ENCODE peak calls at places on chromosome 16, in four cellular contexts. One of them, this sample, is unnamed.

GRCh38 chr16:11249233-11250061 is 6.6 kb downstream of the SOCS1 start:
- ATAC-seq in K562: no peak
- ATAC-seq in upper lobe of left lung: no peak
- ATAC-seq in HepG2: peak
- ATAC-seq in this sample: no peak

GRCh38 chr16:73125860-73126259 is 77.9 kb upstream of the ZFHX3 start:
- ATAC-seq in K562: no peak
- ATAC-seq in upper lobe of left lung: peak
- ATAC-seq in HepG2: no peak
- ATAC-seq in this sample: peak

GRCh38 chr16:77868478-77868877 is 80.1 kb downstream of the VAT1L start:
- ATAC-seq in K562: no peak
- ATAC-seq in upper lobe of left lung: no peak
- ATAC-seq in HepG2: no peak
- ATAC-seq in this sample: no peak

GRCh38 chr16:4496305-4496704 is 20.1 kb downstream of the HMOX2 start:
- ATAC-seq in K562: no peak
- ATAC-seq in upper lobe of left lung: no peak
- ATAC-seq in HepG2: no peak
- ATAC-seq in this sample: no peak

GRCh38 chr16:9191274-9191850 is 99.9 kb downstream of the HAPSTR1 start:
- ATAC-seq in K562: no peak
- ATAC-seq in upper lobe of left lung: no peak
- ATAC-seq in HepG2: no peak
- ATAC-seq in this sample: no peak

GRCh38 chr16:11596572-11597226 is 10.0 kb upstream of the LITAF start:
- ATAC-seq in K562: no peak
- ATAC-seq in upper lobe of left lung: no peak
- ATAC-seq in HepG2: no peak
- ATAC-seq in this sample: no peak

GRCh38 chr16:15509593-15510520 is 75.5 kb downstream of the BMERB1 start:
- ATAC-seq in K562: peak
- ATAC-seq in upper lobe of left lung: peak
- ATAC-seq in HepG2: no peak
- ATAC-seq in this sample: no peak

GRCh38 chr16:71924710-71925109 is 29.4 kb downstream of the IST1 start:
- ATAC-seq in K562: no peak
- ATAC-seq in upper lobe of left lung: no peak
- ATAC-seq in HepG2: no peak
- ATAC-seq in this sample: no peak

GRCh38 chr16:47175152-47175551 is 31.4 kb upstream of the NETO2 start:
- ATAC-seq in K562: no peak
- ATAC-seq in upper lobe of left lung: no peak
- ATAC-seq in HepG2: no peak
- ATAC-seq in this sample: no peak
- TF ChIP-seq POLR2A in K562: no peak
- TF ChIP-seq POLR2A in upper lobe of left lung: no peak
- TF ChIP-seq POLR2A in HepG2: no peak
- TF ChIP-seq POLR2A in this sample: no peak

GRCh38 chr16:26824469-26824868 is 242.3 kb upstream of the C16orf82 start:
- ATAC-seq in K562: no peak
- ATAC-seq in upper lobe of left lung: no peak
- ATAC-seq in HepG2: no peak
- ATAC-seq in this sample: no peak

GRCh38 chr16:26826500-26826899 is 240.2 kb upstream of the C16orf82 start:
- ATAC-seq in K562: no peak
- ATAC-seq in upper lobe of left lung: no peak
- ATAC-seq in HepG2: no peak
- ATAC-seq in this sample: no peak

GRCh38 chr16:26830716-26831115 is 236.0 kb upstream of the C16orf82 start:
- ATAC-seq in K562: no peak
- ATAC-seq in upper lobe of left lung: no peak
- ATAC-seq in HepG2: no peak
- ATAC-seq in this sample: no peak

DNA sequence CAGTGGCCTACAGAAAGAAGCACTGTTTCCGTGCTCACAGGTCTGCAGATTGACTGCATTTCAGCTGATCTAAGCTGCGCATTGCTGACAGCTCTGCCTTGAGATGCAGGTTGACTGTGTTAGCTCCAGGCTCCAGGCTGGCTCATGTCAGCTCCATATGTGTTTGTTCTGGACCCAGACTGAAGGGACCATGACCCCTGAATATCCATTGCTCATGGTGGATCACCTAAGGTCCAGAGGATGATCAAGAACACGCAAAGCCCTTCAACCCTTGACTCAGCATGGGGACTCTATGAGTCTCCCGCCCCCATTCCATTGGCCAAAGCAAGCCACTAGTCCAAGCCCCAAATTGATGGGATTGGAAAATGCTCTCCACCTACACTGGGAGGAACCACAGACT is 239.3 kb upstream of the C16orf82 start:
- ATAC-seq in K562: no peak
- ATAC-seq in upper lobe of left lung: no peak
- ATAC-seq in HepG2: no peak
- ATAC-seq in this sample: no peak
- TF ChIP-seq EP300 in K562: no peak
- TF ChIP-seq EP300 in upper lobe of left lung: no peak
- TF ChIP-seq EP300 in HepG2: no peak
- TF ChIP-seq EP300 in this sample: no peak

DNA sequence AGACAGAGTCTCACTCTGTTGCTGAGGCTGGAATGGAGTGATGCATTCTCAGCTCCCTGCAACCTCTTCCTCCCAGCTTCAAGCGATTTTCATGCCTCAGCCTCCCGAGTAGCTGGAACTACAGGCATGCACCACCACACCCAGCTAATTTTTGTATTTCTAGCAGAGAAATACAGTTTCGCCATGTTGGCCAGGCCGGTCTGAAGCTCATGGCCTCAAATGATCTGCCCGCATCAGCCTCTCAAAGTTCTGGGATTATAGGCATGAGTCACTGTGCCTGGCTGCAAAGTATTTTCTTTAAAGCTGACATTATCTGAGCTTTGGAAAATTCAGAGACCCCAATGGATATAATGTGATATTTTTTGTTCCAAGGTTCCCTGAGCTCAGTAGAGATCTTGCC is 31.1 kb upstream of the SLC6A2 start:
- ATAC-seq in K562: no peak
- ATAC-seq in upper lobe of left lung: no peak
- ATAC-seq in HepG2: no peak
- ATAC-seq in this sample: no peak
- H3K27ac ChIP-seq in K562: no peak
- H3K27ac ChIP-seq in upper lobe of left lung: no peak
- H3K27ac ChIP-seq in HepG2: no peak
- H3K27ac ChIP-seq in this sample: no peak

GRCh38 chr16:49281481-49281842 is at the start of gene CBLN1:
- ATAC-seq in K562: no peak
- ATAC-seq in upper lobe of left lung: no peak
- ATAC-seq in HepG2: no peak
- ATAC-seq in this sample: peak
- TF ChIP-seq POLR2A in K562: no peak
- TF ChIP-seq POLR2A in upper lobe of left lung: no peak
- TF ChIP-seq POLR2A in HepG2: no peak
- TF ChIP-seq POLR2A in this sample: no peak

DNA sequence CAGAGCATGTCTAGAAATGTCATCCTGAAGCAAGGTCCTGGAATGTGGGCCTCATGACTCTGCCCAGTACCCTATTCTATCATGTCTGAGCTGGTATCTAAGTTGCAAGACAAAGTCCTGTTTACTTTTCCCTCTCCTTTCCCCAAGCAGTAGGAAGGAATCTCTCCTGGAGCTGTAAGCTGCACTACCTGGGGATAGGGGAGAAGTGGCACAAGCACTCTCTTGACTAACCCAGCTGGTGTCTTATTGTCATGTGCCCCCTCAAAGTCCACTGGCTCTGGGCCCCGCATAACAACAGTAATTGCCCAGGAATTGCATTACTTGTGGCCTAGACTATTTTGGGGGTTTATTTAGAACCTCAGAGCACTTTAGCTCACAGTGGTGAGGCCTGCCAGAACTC is 1366.3 kb upstream of the GOT2 start:
- ATAC-seq in K562: no peak
- ATAC-seq in upper lobe of left lung: no peak
- ATAC-seq in HepG2: no peak
- ATAC-seq in this sample: no peak
- TF ChIP-seq EP300 in K562: no peak
- TF ChIP-seq EP300 in upper lobe of left lung: no peak
- TF ChIP-seq EP300 in HepG2: no peak
- TF ChIP-seq EP300 in this sample: no peak

GRCh38 chr16:71540-72341 is 690 bp downstream of the RHBDF1 start:
- ATAC-seq in K562: peak
- ATAC-seq in upper lobe of left lung: peak
- ATAC-seq in HepG2: peak
- ATAC-seq in this sample: peak
- H3K27ac ChIP-seq in K562: no peak
- H3K27ac ChIP-seq in upper lobe of left lung: peak
- H3K27ac ChIP-seq in HepG2: no peak
- H3K27ac ChIP-seq in this sample: peak

GRCh38 chr16:68517606-68518161 is 21.4 kb upstream of the ZFP90 start:
- ATAC-seq in K562: no peak
- ATAC-seq in upper lobe of left lung: no peak
- ATAC-seq in HepG2: no peak
- ATAC-seq in this sample: no peak

GRCh38 chr16:68526143-68526781 is 12.8 kb upstream of the ZFP90 start:
- ATAC-seq in K562: no peak
- ATAC-seq in upper lobe of left lung: no peak
- ATAC-seq in HepG2: peak
- ATAC-seq in this sample: no peak

GRCh38 chr16:68519225-68519745 is 19.8 kb upstream of the ZFP90 start:
- ATAC-seq in K562: no peak
- ATAC-seq in upper lobe of left lung: no peak
- ATAC-seq in HepG2: no peak
- ATAC-seq in this sample: no peak

GRCh38 chr16:68524069-68524820 is 14.8 kb upstream of the ZFP90 start:
- ATAC-seq in K562: no peak
- ATAC-seq in upper lobe of left lung: no peak
- ATAC-seq in HepG2: no peak
- ATAC-seq in this sample: no peak

DNA sequence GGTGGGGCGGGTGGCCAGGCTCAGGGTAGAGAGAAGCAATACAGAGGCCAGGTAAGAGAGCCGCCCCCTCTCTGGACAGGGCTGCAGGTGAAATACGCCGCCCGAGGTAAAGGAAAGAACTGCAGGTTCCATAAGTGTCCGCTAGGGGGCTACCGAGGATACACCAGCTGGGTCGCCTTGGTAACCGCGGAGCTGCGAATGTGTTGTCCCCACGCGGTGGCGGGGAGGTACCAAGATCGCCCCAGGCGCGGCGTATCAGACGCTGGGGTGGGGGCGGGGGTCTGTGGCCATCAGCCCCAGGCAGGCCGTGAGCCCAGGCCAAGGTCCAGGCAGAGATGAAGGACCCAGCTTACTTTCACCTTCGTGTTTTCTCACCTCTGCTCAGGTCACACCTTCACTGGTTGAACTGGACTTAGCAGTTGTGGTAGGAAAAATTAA is 18.4 kb upstream of the ZFP90 start:
- ATAC-seq in K562: peak
- ATAC-seq in upper lobe of left lung: peak
- ATAC-seq in HepG2: peak
- ATAC-seq in this sample: peak
- TF ChIP-seq POLR2A in K562: no peak
- TF ChIP-seq POLR2A in upper lobe of left lung: no peak
- TF ChIP-seq POLR2A in HepG2: no peak
- TF ChIP-seq POLR2A in this sample: no peak